ENCODE peak calls at places on chromosomes 3 and 15, in nine cellular contexts. One of them, this sample, is unnamed. For H3K9me3, the result is how much of the 10 kb centered on the place peaks cover.

GRCh38 chr3:55491296-55491816 is 4.2 kb upstream of the WNT5A start:
- DNase-seq in transverse colon: peak
- DNase-seq in tibial nerve: no peak
- DNase-seq in HCT116: no peak
- DNase-seq in heart left ventricle: no peak
- DNase-seq in CD8-positive, alpha-beta memory T cell: no peak
- DNase-seq in neural progenitor cell: no peak
- DNase-seq in CD4-positive, alpha-beta T cell: no peak
- DNase-seq in H9: no peak
- DNase-seq in this sample: no peak

GRCh38 chr15:60673918-60674558 is 195.1 kb upstream of the ICE2 start:
- DNase-seq in tibial nerve: peak
- DNase-seq in H9: no peak
- DNase-seq in HCT116: peak
- DNase-seq in transverse colon: peak
- DNase-seq in CD4-positive, alpha-beta T cell: no peak
- DNase-seq in neural progenitor cell: no peak
- DNase-seq in heart left ventricle: peak
- DNase-seq in CD8-positive, alpha-beta memory T cell: no peak
- DNase-seq in this sample: peak

GRCh38 chr3:11820540-11821041 is 26.1 kb downstream of the TAMM41 start:
- DNase-seq in heart left ventricle: no peak
- DNase-seq in transverse colon: no peak
- DNase-seq in CD4-positive, alpha-beta T cell: no peak
- DNase-seq in H9: peak
- DNase-seq in CD8-positive, alpha-beta memory T cell: no peak
- DNase-seq in neural progenitor cell: no peak
- DNase-seq in tibial nerve: no peak
- DNase-seq in HCT116: no peak
- DNase-seq in this sample: no peak

GRCh38 chr3:176032043-176032442 is 1165.2 kb downstream of the TBL1XR1 start:
- DNase-seq in HCT116: no peak
- DNase-seq in transverse colon: no peak
- DNase-seq in CD8-positive, alpha-beta memory T cell: no peak
- DNase-seq in H9: no peak
- DNase-seq in CD4-positive, alpha-beta T cell: no peak
- DNase-seq in neural progenitor cell: no peak
- DNase-seq in heart left ventricle: no peak
- DNase-seq in tibial nerve: no peak
- DNase-seq in this sample: no peak

GRCh38 chr3:120749843-120750242 is 7.3 kb downstream of the GTF2E1 start:
- DNase-seq in neural progenitor cell: no peak
- DNase-seq in HCT116: no peak
- DNase-seq in CD4-positive, alpha-beta T cell: no peak
- DNase-seq in heart left ventricle: no peak
- DNase-seq in tibial nerve: no peak
- DNase-seq in transverse colon: no peak
- DNase-seq in H9: no peak
- DNase-seq in CD8-positive, alpha-beta memory T cell: no peak
- DNase-seq in this sample: no peak

GRCh38 chr15:79065744-79066376 is 24.7 kb downstream of the RASGRF1 start:
- DNase-seq in HCT116: no peak
- DNase-seq in neural progenitor cell: no peak
- DNase-seq in tibial nerve: no peak
- DNase-seq in heart left ventricle: no peak
- DNase-seq in H9: no peak
- DNase-seq in CD8-positive, alpha-beta memory T cell: no peak
- DNase-seq in CD4-positive, alpha-beta T cell: no peak
- DNase-seq in transverse colon: no peak
- DNase-seq in this sample: no peak

GRCh38 chr3:85838921-85839320 is 880.1 kb downstream of the CADM2 start:
- DNase-seq in tibial nerve: no peak
- DNase-seq in HCT116: no peak
- DNase-seq in transverse colon: no peak
- DNase-seq in neural progenitor cell: no peak
- DNase-seq in H9: no peak
- DNase-seq in CD8-positive, alpha-beta memory T cell: no peak
- DNase-seq in CD4-positive, alpha-beta T cell: no peak
- DNase-seq in heart left ventricle: no peak
- DNase-seq in this sample: no peak

GRCh38 chr3:182389041-182389815 is 404.1 kb upstream of the ATP11B start:
- DNase-seq in neural progenitor cell: no peak
- DNase-seq in H9: no peak
- DNase-seq in heart left ventricle: no peak
- DNase-seq in CD8-positive, alpha-beta memory T cell: no peak
- DNase-seq in transverse colon: no peak
- DNase-seq in CD4-positive, alpha-beta T cell: no peak
- DNase-seq in tibial nerve: no peak
- DNase-seq in HCT116: peak
- DNase-seq in this sample: no peak

GRCh38 chr3:13323822-13324221 is 96.3 kb downstream of the NUP210 start:
- DNase-seq in CD4-positive, alpha-beta T cell: no peak
- DNase-seq in transverse colon: no peak
- DNase-seq in tibial nerve: no peak
- DNase-seq in neural progenitor cell: no peak
- DNase-seq in heart left ventricle: no peak
- DNase-seq in HCT116: no peak
- DNase-seq in CD8-positive, alpha-beta memory T cell: no peak
- DNase-seq in H9: no peak
- DNase-seq in this sample: no peak

GRCh38 chr3:54917172-54917571 is 10.7 kb downstream of the LRTM1 start:
- DNase-seq in tibial nerve: no peak
- DNase-seq in heart left ventricle: no peak
- DNase-seq in CD4-positive, alpha-beta T cell: no peak
- DNase-seq in transverse colon: no peak
- DNase-seq in CD8-positive, alpha-beta memory T cell: no peak
- DNase-seq in HCT116: no peak
- DNase-seq in H9: no peak
- DNase-seq in neural progenitor cell: no peak
- DNase-seq in this sample: no peak

GRCh38 chr15:31401282-31401681 is 74.6 kb downstream of the KLF13 start:
- DNase-seq in tibial nerve: no peak
- DNase-seq in transverse colon: no peak
- DNase-seq in CD8-positive, alpha-beta memory T cell: no peak
- DNase-seq in neural progenitor cell: no peak
- DNase-seq in heart left ventricle: no peak
- DNase-seq in H9: no peak
- DNase-seq in CD4-positive, alpha-beta T cell: no peak
- DNase-seq in HCT116: no peak
- DNase-seq in this sample: no peak

GRCh38 chr15:31403606-31404005 is 77.0 kb downstream of the KLF13 start:
- DNase-seq in heart left ventricle: no peak
- DNase-seq in H9: no peak
- DNase-seq in HCT116: no peak
- DNase-seq in neural progenitor cell: no peak
- DNase-seq in tibial nerve: no peak
- DNase-seq in CD8-positive, alpha-beta memory T cell: no peak
- DNase-seq in CD4-positive, alpha-beta T cell: no peak
- DNase-seq in transverse colon: no peak
- DNase-seq in this sample: no peak

GRCh38 chr15:31402003-31402402 is 75.4 kb downstream of the KLF13 start:
- DNase-seq in H9: no peak
- DNase-seq in CD8-positive, alpha-beta memory T cell: no peak
- DNase-seq in transverse colon: no peak
- DNase-seq in neural progenitor cell: no peak
- DNase-seq in tibial nerve: no peak
- DNase-seq in CD4-positive, alpha-beta T cell: no peak
- DNase-seq in heart left ventricle: no peak
- DNase-seq in HCT116: no peak
- DNase-seq in this sample: no peak

GRCh38 chr15:31402511-31403056 is 75.9 kb downstream of the KLF13 start:
- DNase-seq in CD8-positive, alpha-beta memory T cell: no peak
- DNase-seq in neural progenitor cell: no peak
- DNase-seq in transverse colon: no peak
- DNase-seq in CD4-positive, alpha-beta T cell: no peak
- DNase-seq in tibial nerve: peak
- DNase-seq in HCT116: no peak
- DNase-seq in heart left ventricle: peak
- DNase-seq in H9: no peak
- DNase-seq in this sample: no peak

DNA sequence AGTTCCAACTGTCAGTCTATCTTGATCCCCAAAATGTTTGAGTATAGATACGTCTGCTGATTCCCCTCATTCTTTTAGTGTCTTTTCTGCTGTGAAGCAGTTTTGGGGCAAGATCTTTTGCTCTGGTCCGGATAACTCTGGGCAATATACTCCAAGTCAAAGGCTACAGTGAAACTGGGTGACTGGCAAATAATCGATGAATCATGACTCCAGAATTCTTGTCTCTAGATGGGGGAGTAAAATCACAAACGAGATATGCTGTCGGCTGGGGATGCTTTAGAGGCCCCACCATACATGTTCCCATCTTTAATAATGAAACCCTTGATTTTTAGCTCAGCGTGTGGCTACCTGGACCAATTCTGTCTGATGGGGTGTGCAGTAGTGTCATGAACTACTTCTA is 76.5 kb downstream of the KLF13 start:
- DNase-seq in heart left ventricle: no peak
- DNase-seq in tibial nerve: no peak
- DNase-seq in CD8-positive, alpha-beta memory T cell: no peak
- DNase-seq in HCT116: no peak
- DNase-seq in CD4-positive, alpha-beta T cell: no peak
- DNase-seq in transverse colon: no peak
- DNase-seq in neural progenitor cell: no peak
- DNase-seq in H9: no peak
- DNase-seq in this sample: no peak
- H3K27ac ChIP-seq in heart left ventricle: peak
- H3K27ac ChIP-seq in tibial nerve: no peak
- H3K27ac ChIP-seq in CD8-positive, alpha-beta memory T cell: no peak
- H3K27ac ChIP-seq in HCT116: no peak
- H3K27ac ChIP-seq in CD4-positive, alpha-beta T cell: no peak
- H3K27ac ChIP-seq in transverse colon: no peak
- H3K27ac ChIP-seq in neural progenitor cell: no peak
- H3K27ac ChIP-seq in H9: no peak
- H3K27ac ChIP-seq in this sample: no peak

GRCh38 chr3:130854208-130854864 is 39.5 kb upstream of the ATP2C1 start:
- DNase-seq in neural progenitor cell: no peak
- DNase-seq in CD8-positive, alpha-beta memory T cell: no peak
- DNase-seq in tibial nerve: no peak
- DNase-seq in CD4-positive, alpha-beta T cell: no peak
- DNase-seq in HCT116: no peak
- DNase-seq in H9: no peak
- DNase-seq in transverse colon: no peak
- DNase-seq in heart left ventricle: no peak
- DNase-seq in this sample: no peak

GRCh38 chr3:130857336-130858026 is 36.4 kb upstream of the ATP2C1 start:
- DNase-seq in HCT116: no peak
- DNase-seq in neural progenitor cell: no peak
- DNase-seq in transverse colon: no peak
- DNase-seq in CD4-positive, alpha-beta T cell: no peak
- DNase-seq in CD8-positive, alpha-beta memory T cell: no peak
- DNase-seq in H9: no peak
- DNase-seq in heart left ventricle: no peak
- DNase-seq in tibial nerve: no peak
- DNase-seq in this sample: no peak
- H3K9me3 ChIP-seq in HCT116: under half
- H3K9me3 ChIP-seq in neural progenitor cell: under half
- H3K9me3 ChIP-seq in transverse colon: under half
- H3K9me3 ChIP-seq in CD4-positive, alpha-beta T cell: under half
- H3K9me3 ChIP-seq in CD8-positive, alpha-beta memory T cell: under half
- H3K9me3 ChIP-seq in H9: under half
- H3K9me3 ChIP-seq in heart left ventricle: under half
- H3K9me3 ChIP-seq in tibial nerve: under half
- H3K9me3 ChIP-seq in this sample: under half

DNA sequence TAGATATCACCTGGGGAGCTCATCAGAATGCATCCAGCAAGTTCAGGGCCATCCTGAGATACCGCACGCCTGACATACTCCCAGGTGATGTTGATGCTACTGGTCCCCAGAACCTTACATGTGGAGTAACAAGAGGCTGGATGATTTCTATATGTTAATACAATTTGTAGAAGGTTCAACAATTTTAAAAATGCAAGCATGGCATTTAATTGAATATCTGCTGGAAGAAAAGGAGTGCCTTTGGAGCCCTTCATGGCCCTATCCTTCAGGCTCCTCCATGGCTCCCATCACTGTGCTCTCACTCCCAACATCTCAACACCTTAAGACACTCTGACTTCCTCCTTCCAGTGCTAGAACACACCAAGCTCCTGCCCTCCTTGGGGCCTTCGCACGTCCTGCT is 36.6 kb downstream of the LMCD1 start:
- DNase-seq in HCT116: no peak
- DNase-seq in CD4-positive, alpha-beta T cell: no peak
- DNase-seq in transverse colon: no peak
- DNase-seq in tibial nerve: no peak
- DNase-seq in neural progenitor cell: no peak
- DNase-seq in heart left ventricle: no peak
- DNase-seq in H9: no peak
- DNase-seq in CD8-positive, alpha-beta memory T cell: no peak
- DNase-seq in this sample: no peak
- H3K27ac ChIP-seq in HCT116: no peak
- H3K27ac ChIP-seq in CD4-positive, alpha-beta T cell: no peak
- H3K27ac ChIP-seq in transverse colon: no peak
- H3K27ac ChIP-seq in tibial nerve: no peak
- H3K27ac ChIP-seq in neural progenitor cell: no peak
- H3K27ac ChIP-seq in heart left ventricle: no peak
- H3K27ac ChIP-seq in H9: no peak
- H3K27ac ChIP-seq in CD8-positive, alpha-beta memory T cell: no peak
- H3K27ac ChIP-seq in this sample: peak

GRCh38 chr3:25493786-25494185 is 65.7 kb downstream of the RARB start:
- DNase-seq in transverse colon: no peak
- DNase-seq in tibial nerve: no peak
- DNase-seq in H9: no peak
- DNase-seq in CD4-positive, alpha-beta T cell: no peak
- DNase-seq in neural progenitor cell: no peak
- DNase-seq in CD8-positive, alpha-beta memory T cell: no peak
- DNase-seq in heart left ventricle: no peak
- DNase-seq in HCT116: no peak
- DNase-seq in this sample: no peak
- H3K9me3 ChIP-seq in transverse colon: under half
- H3K9me3 ChIP-seq in tibial nerve: under half
- H3K9me3 ChIP-seq in H9: under half
- H3K9me3 ChIP-seq in CD4-positive, alpha-beta T cell: under half
- H3K9me3 ChIP-seq in neural progenitor cell: under half
- H3K9me3 ChIP-seq in CD8-positive, alpha-beta memory T cell: under half
- H3K9me3 ChIP-seq in heart left ventricle: under half
- H3K9me3 ChIP-seq in HCT116: under half
- H3K9me3 ChIP-seq in this sample: under half